ENCODE peak calls at places on chromosome 6, in nine cellular contexts. One of them, this sample, is unnamed.

GRCh38 chr6:102841055-102841454 is 1447.5 kb downstream of the GRIK2 start:
- DNase-seq in amygdala: no peak
- DNase-seq in uterus: no peak
- DNase-seq in EL: no peak
- DNase-seq in stimulated activated CD4-positive, alpha-beta T cell treated with anti-CD3 and anti-CD28 coated beads, Interleukin-4, amount 100 ng/mL, for 4 hours: no peak
- DNase-seq in H9: no peak
- DNase-seq in Peyer's patch: no peak
- DNase-seq in Jurkat, Clone E6-1: no peak
- DNase-seq in T47D: peak
- DNase-seq in this sample: no peak

GRCh38 chr6:141830530-141830929 is 302.2 kb upstream of the GJE1 start:
- DNase-seq in uterus: no peak
- DNase-seq in H9: no peak
- DNase-seq in Peyer's patch: no peak
- DNase-seq in amygdala: no peak
- DNase-seq in stimulated activated CD4-positive, alpha-beta T cell treated with anti-CD3 and anti-CD28 coated beads, Interleukin-4, amount 100 ng/mL, for 4 hours: no peak
- DNase-seq in T47D: peak
- DNase-seq in EL: no peak
- DNase-seq in Jurkat, Clone E6-1: no peak
- DNase-seq in this sample: no peak

GRCh38 chr6:6803180-6803978 is 214.9 kb downstream of the LY86 start:
- DNase-seq in Jurkat, Clone E6-1: no peak
- DNase-seq in Peyer's patch: peak
- DNase-seq in amygdala: no peak
- DNase-seq in T47D: peak
- DNase-seq in uterus: no peak
- DNase-seq in H9: no peak
- DNase-seq in EL: no peak
- DNase-seq in stimulated activated CD4-positive, alpha-beta T cell treated with anti-CD3 and anti-CD28 coated beads, Interleukin-4, amount 100 ng/mL, for 4 hours: no peak
- DNase-seq in this sample: no peak

GRCh38 chr6:63571382-63571882 is 848 bp upstream of the LOC128125822 start:
- DNase-seq in T47D: no peak
- DNase-seq in Jurkat, Clone E6-1: no peak
- DNase-seq in amygdala: no peak
- DNase-seq in H9: no peak
- DNase-seq in EL: no peak
- DNase-seq in Peyer's patch: no peak
- DNase-seq in uterus: no peak
- DNase-seq in stimulated activated CD4-positive, alpha-beta T cell treated with anti-CD3 and anti-CD28 coated beads, Interleukin-4, amount 100 ng/mL, for 4 hours: no peak
- DNase-seq in this sample: no peak

GRCh38 chr6:145815875-145816274 is 1.3 kb upstream of the FBXO30 start:
- DNase-seq in uterus: no peak
- DNase-seq in H9: no peak
- DNase-seq in T47D: no peak
- DNase-seq in stimulated activated CD4-positive, alpha-beta T cell treated with anti-CD3 and anti-CD28 coated beads, Interleukin-4, amount 100 ng/mL, for 4 hours: no peak
- DNase-seq in Peyer's patch: no peak
- DNase-seq in EL: peak
- DNase-seq in Jurkat, Clone E6-1: no peak
- DNase-seq in amygdala: no peak
- DNase-seq in this sample: no peak

GRCh38 chr6:30100585-30101422 is 12.1 kb downstream of the TRIM31 start:
- DNase-seq in H9: peak
- DNase-seq in T47D: peak
- DNase-seq in Jurkat, Clone E6-1: peak
- DNase-seq in Peyer's patch: no peak
- DNase-seq in amygdala: no peak
- DNase-seq in EL: peak
- DNase-seq in stimulated activated CD4-positive, alpha-beta T cell treated with anti-CD3 and anti-CD28 coated beads, Interleukin-4, amount 100 ng/mL, for 4 hours: peak
- DNase-seq in uterus: peak
- DNase-seq in this sample: no peak

GRCh38 chr6:168025831-168026325 is 28.4 kb downstream of the KIF25 start:
- DNase-seq in Jurkat, Clone E6-1: no peak
- DNase-seq in T47D: no peak
- DNase-seq in stimulated activated CD4-positive, alpha-beta T cell treated with anti-CD3 and anti-CD28 coated beads, Interleukin-4, amount 100 ng/mL, for 4 hours: no peak
- DNase-seq in uterus: no peak
- DNase-seq in H9: no peak
- DNase-seq in Peyer's patch: no peak
- DNase-seq in EL: no peak
- DNase-seq in amygdala: no peak
- DNase-seq in this sample: no peak

GRCh38 chr6:56655996-56656395 is 13.3 kb upstream of the DST start:
- DNase-seq in stimulated activated CD4-positive, alpha-beta T cell treated with anti-CD3 and anti-CD28 coated beads, Interleukin-4, amount 100 ng/mL, for 4 hours: no peak
- DNase-seq in uterus: no peak
- DNase-seq in Jurkat, Clone E6-1: no peak
- DNase-seq in EL: no peak
- DNase-seq in T47D: no peak
- DNase-seq in Peyer's patch: no peak
- DNase-seq in H9: no peak
- DNase-seq in amygdala: no peak
- DNase-seq in this sample: no peak

GRCh38 chr6:4319992-4320683 is 184.8 kb upstream of the ECI2 start:
- DNase-seq in H9: no peak
- DNase-seq in Jurkat, Clone E6-1: no peak
- DNase-seq in Peyer's patch: no peak
- DNase-seq in uterus: no peak
- DNase-seq in stimulated activated CD4-positive, alpha-beta T cell treated with anti-CD3 and anti-CD28 coated beads, Interleukin-4, amount 100 ng/mL, for 4 hours: no peak
- DNase-seq in T47D: peak
- DNase-seq in EL: peak
- DNase-seq in amygdala: no peak
- DNase-seq in this sample: no peak

GRCh38 chr6:25490018-25490865 is 161.8 kb upstream of the SCGN start:
- DNase-seq in EL: peak
- DNase-seq in T47D: peak
- DNase-seq in Jurkat, Clone E6-1: peak
- DNase-seq in Peyer's patch: peak
- DNase-seq in uterus: peak
- DNase-seq in stimulated activated CD4-positive, alpha-beta T cell treated with anti-CD3 and anti-CD28 coated beads, Interleukin-4, amount 100 ng/mL, for 4 hours: peak
- DNase-seq in H9: peak
- DNase-seq in amygdala: peak
- DNase-seq in this sample: peak

This sample was measured in stimulated activated naive CD4-positive, alpha-beta T cell treated with Interleukin-2 at 50 U/mL for 16 hours.